ENCODE peak calls at places on chromosomes 7 and 10, in nine cellular contexts. W is HCT116, X is K562, K is adrenal gland, U is right lobe of liver, M is testis, O is heart left ventricle, J is endothelial cell of umbilical vein, F is transverse colon. L is an unnamed sample. For H3K4me1, the result is how much of the 10 kb centered on the place peaks cover.

GRCh38 chr7:99362801-99363200 is 11.7 kb upstream of the ARPC1B start:
- DNase-seq in M (no peak), U (no peak), F (no peak), X (peak), O (no peak), K (no peak), W (no peak), J (no peak), L (no peak)

GRCh38 chr10:131312261-131312801 is 810 bp upstream of the TCERG1L start:
- DNase-seq in M (peak), J (no peak), U (no peak), O (no peak), F (no peak), K (no peak), X (no peak), W (no peak), L (no peak)

GRCh38 chr7:151012921-151013347 is 11.4 kb downstream of the ATG9B start:
- DNase-seq in J (no peak), F (no peak), U (no peak), X (peak), K (no peak), W (no peak), M (peak), O (no peak), L (no peak)

GRCh38 chr10:97138174-97138573 is 47.6 kb downstream of the SLIT1 start:
- DNase-seq in O (no peak), M (no peak), U (peak), J (no peak), W (peak), X (peak), K (no peak), F (no peak), L (peak)

GRCh38 chr7:27459729-27460048 is 203.0 kb downstream of the HIBADH start:
- DNase-seq in W (no peak), F (no peak), K (no peak), O (no peak), J (no peak), M (no peak), X (no peak), U (no peak), L (no peak)

GRCh38 chr7:102439963-102440795 is 6.8 kb downstream of the ORAI2 start:
- DNase-seq in K (peak), W (peak), J (peak), X (peak), M (no peak), F (no peak), U (no peak), O (peak), L (no peak)

GRCh38 chr10:604716-605631 is 84.5 kb downstream of the DIP2C start:
- DNase-seq in X (no peak), U (no peak), K (no peak), J (no peak), O (no peak), W (no peak), M (peak), F (no peak), L (peak)

GRCh38 chr10:130986828-130987227 is 324.7 kb downstream of the TCERG1L start:
- DNase-seq in J (no peak), F (no peak), W (no peak), O (no peak), K (no peak), U (no peak), X (no peak), M (no peak), L (no peak)

GRCh38 chr7:112018305-112019030 is 187.7 kb downstream of the DOCK4 start:
- DNase-seq in W (no peak), F (no peak), O (no peak), M (no peak), J (no peak), X (no peak), U (no peak), K (no peak), L (no peak)

GRCh38 chr7:54015251-54015650 is 526.9 kb upstream of the VSTM2A start:
- DNase-seq in F (no peak), O (no peak), W (no peak), M (no peak), J (no peak), K (no peak), X (no peak), U (no peak), L (no peak)

GRCh38 chr7:32506266-32507054 is 11.2 kb downstream of the AVL9 start:
- DNase-seq in O (no peak), X (peak), J (peak), U (no peak), K (no peak), F (no peak), W (peak), M (no peak), L (no peak)

GRCh38 chr7:44972562-44972961 is 6.3 kb downstream of the MYO1G start:
- DNase-seq in W (no peak), K (no peak), O (no peak), J (no peak), U (no peak), M (no peak), X (no peak), F (no peak), L (peak)

GRCh38 chr10:3054816-3055202 is 12.5 kb upstream of the PFKP start:
- DNase-seq in X (no peak), J (peak), U (no peak), F (no peak), M (no peak), K (no peak), O (no peak), W (no peak), L (no peak)

GRCh38 chr10:52951819-52952218 is 179.2 kb upstream of the MBL2 start:
- DNase-seq in J (peak), O (peak), X (peak), W (no peak), U (peak), F (peak), K (peak), M (peak), L (peak)

GRCh38 chr7:157016352-157017041 is 6.0 kb upstream of the MNX1 start:
- DNase-seq in W (no peak), O (no peak), J (no peak), X (no peak), U (no peak), M (no peak), F (no peak), K (no peak), L (peak)

GRCh38 chr7:156703209-156703608 is 62.6 kb downstream of the RNF32 start:
- DNase-seq in K (peak), F (no peak), M (no peak), O (no peak), X (no peak), J (no peak), U (no peak), W (no peak), L (no peak)

GRCh38 chr7:149850007-149850594 is 11.9 kb downstream of the ZNF862 start:
- DNase-seq in W (no peak), M (no peak), O (no peak), J (no peak), X (no peak), F (no peak), K (no peak), U (peak), L (no peak)

GRCh38 chr10:14116837-14117236 is 213.9 kb downstream of the FRMD4A start:
- DNase-seq in O (no peak), F (no peak), J (no peak), M (no peak), W (no peak), U (no peak), X (no peak), K (no peak), L (no peak)

GRCh38 chr7:115574676-115575291 is 455.8 kb downstream of the TFEC start:
- DNase-seq in U (no peak), M (no peak), X (no peak), W (no peak), F (no peak), O (no peak), J (no peak), K (no peak), L (no peak)

GRCh38 chr7:70764004-70764691 is 367.8 kb upstream of the GALNT17 start:
- DNase-seq in O (no peak), M (no peak), U (no peak), X (no peak), J (no peak), W (no peak), F (no peak), K (no peak), L (no peak)

GRCh38 chr10:35498693-35499092 is 106.4 kb upstream of the GJD4 start:
- DNase-seq in O (no peak), M (no peak), W (no peak), F (no peak), K (no peak), J (no peak), U (no peak), X (no peak), L (no peak)

GRCh38 chr10:43341450-43341849 is 30.0 kb upstream of the FXYD4 start:
- DNase-seq in W (no peak), K (no peak), F (no peak), X (no peak), U (no peak), M (no peak), J (no peak), O (no peak), L (no peak)

GRCh38 chr7:74226633-74227032 is 16.8 kb downstream of the LAT2 start:
- DNase-seq in X (no peak), F (peak), W (no peak), U (no peak), J (no peak), K (no peak), M (no peak), O (peak), L (no peak)

GRCh38 chr7:112414855-112415490 is 35.3 kb upstream of the IFRD1 start:
- DNase-seq in O (no peak), W (peak), J (peak), K (no peak), M (no peak), U (no peak), X (peak), F (no peak), L (no peak)

GRCh38 chr7:157850481-157851444 is 514.0 kb downstream of the DNAJB6 start:
- DNase-seq in X (no peak), M (no peak), O (no peak), F (no peak), K (no peak), U (no peak), J (no peak), W (no peak), L (no peak)

GRCh38 chr10:96585726-96586418 is 940 bp downstream of the TM9SF3 start:
- DNase-seq in U (no peak), K (no peak), X (no peak), J (peak), F (peak), O (no peak), W (no peak), M (no peak), L (no peak)

GRCh38 chr7:92006046-92006445 is 65.4 kb downstream of the AKAP9 start:
- DNase-seq in M (no peak), F (no peak), O (no peak), J (no peak), X (no peak), U (no peak), W (no peak), K (no peak), L (no peak)

GRCh38 chr7:42603496-42603895 is 308.4 kb downstream of the C7orf25 start:
- DNase-seq in U (no peak), K (no peak), X (no peak), F (no peak), O (no peak), M (no peak), W (no peak), J (no peak), L (no peak)

GRCh38 chr7:105742787-105743186 is 133.6 kb downstream of the ATXN7L1 start:
- DNase-seq in W (no peak), F (no peak), O (no peak), U (no peak), M (no peak), K (no peak), X (no peak), J (no peak), L (no peak)

GRCh38 chr7:121530251-121531174 is 134.4 kb upstream of the FAM3C start:
- DNase-seq in U (no peak), O (peak), X (no peak), J (peak), K (no peak), M (no peak), F (peak), W (peak), L (no peak)

GRCh38 chr10:21517134-21517982 is 8.1 kb downstream of the SKIDA1 start:
- DNase-seq in M (peak), K (peak), X (peak), J (peak), F (no peak), U (peak), O (peak), W (no peak), L (no peak)

GRCh38 chr7:29853072-29853471 is 46.8 kb downstream of the WIPF3 start:
- DNase-seq in M (no peak), O (peak), F (no peak), W (no peak), J (no peak), X (no peak), K (no peak), U (no peak), L (no peak)

GRCh38 chr10:70747192-70747965 is 37.8 kb downstream of the TBATA start:
- DNase-seq in W (no peak), U (no peak), K (no peak), J (no peak), F (no peak), M (no peak), X (no peak), O (no peak), L (no peak)

GRCh38 chr10:72330059-72330426 is 24.7 kb downstream of the DNAJB12 start:
- DNase-seq in U (no peak), O (no peak), X (no peak), J (no peak), M (no peak), F (no peak), K (no peak), W (no peak), L (no peak)
- H3K4me1 ChIP-seq in U (under half), O (half or more), X (under half), J (under half), M (half or more), F (half or more), K (half or more), W (half or more), L (half or more)

GRCh38 chr7:21426958-21427860 is 674 bp upstream of the SP4 start:
- DNase-seq in X (peak), K (peak), U (peak), J (peak), O (peak), M (peak), W (peak), F (peak), L (peak)
- TF ChIP-seq POLR2A in X (peak), K (no peak), U (peak), J (peak), O (peak), M (no peak), W (peak), F (peak), L (peak)

DNA sequence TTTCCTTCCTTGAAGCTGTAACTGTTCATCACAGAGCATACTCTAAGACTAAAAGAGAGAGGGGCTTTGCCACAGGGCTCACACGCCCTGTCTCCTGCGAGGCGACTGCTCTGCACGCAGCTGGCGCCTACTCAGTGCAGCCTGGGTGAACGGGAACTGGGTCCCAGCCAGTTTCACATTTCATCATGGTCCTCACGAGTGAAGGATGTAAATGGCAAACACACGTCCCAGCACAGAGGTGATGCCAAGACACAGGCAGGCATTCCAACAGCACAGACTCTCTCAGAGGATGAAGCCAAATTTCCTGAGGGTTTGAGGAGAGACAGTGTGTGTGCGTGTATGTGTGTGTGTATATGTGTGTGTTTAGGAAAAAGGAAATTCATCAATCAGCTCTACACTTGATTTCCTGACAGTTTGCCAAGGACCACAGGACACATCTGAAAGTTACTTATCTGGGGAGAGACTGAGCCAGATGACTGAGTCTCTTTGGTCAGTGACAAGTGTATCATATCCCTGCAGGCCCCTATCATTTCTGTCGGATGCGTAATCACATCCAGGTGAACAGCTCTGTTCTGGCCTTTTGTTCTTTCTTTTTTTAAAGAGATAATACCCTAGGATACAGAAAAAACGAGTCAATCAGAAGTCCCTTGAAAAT is 53.8 kb downstream of the CHST15 start:
- DNase-seq in M (no peak), O (no peak), F (no peak), K (no peak), X (no peak), U (no peak), W (no peak), J (peak), L (no peak)
- H3K4me1 ChIP-seq in M (under half), O (under half), F (under half), K (under half), X (under half), U (under half), W (under half), J (under half), L (under half)

GRCh38 chr7:37424532-37424931 is 24.1 kb downstream of the ELMO1 start:
- DNase-seq in M (no peak), X (no peak), W (no peak), O (no peak), J (no peak), F (no peak), U (no peak), K (no peak), L (no peak)

GRCh38 chr7:37427276-37427940 is 21.3 kb downstream of the ELMO1 start:
- DNase-seq in O (no peak), W (no peak), X (no peak), K (no peak), U (no peak), F (no peak), J (no peak), M (no peak), L (no peak)

GRCh38 chr7:37425504-37425903 is 23.2 kb downstream of the ELMO1 start:
- DNase-seq in F (no peak), M (no peak), X (no peak), O (no peak), K (no peak), U (no peak), W (no peak), J (no peak), L (no peak)

GRCh38 chr7:37421820-37422219 is 26.8 kb downstream of the ELMO1 start:
- DNase-seq in X (no peak), J (no peak), F (no peak), K (no peak), O (no peak), M (no peak), U (no peak), W (no peak), L (no peak)

GRCh38 chr7:37424995-37425394 is 23.7 kb downstream of the ELMO1 start:
- DNase-seq in O (no peak), W (no peak), M (no peak), U (no peak), F (no peak), X (no peak), K (no peak), J (no peak), L (no peak)
- TF ChIP-seq POLR2A in O (no peak), W (no peak), M (no peak), U (no peak), F (no peak), X (no peak), K (no peak), J (no peak), L (no peak)

DNA sequence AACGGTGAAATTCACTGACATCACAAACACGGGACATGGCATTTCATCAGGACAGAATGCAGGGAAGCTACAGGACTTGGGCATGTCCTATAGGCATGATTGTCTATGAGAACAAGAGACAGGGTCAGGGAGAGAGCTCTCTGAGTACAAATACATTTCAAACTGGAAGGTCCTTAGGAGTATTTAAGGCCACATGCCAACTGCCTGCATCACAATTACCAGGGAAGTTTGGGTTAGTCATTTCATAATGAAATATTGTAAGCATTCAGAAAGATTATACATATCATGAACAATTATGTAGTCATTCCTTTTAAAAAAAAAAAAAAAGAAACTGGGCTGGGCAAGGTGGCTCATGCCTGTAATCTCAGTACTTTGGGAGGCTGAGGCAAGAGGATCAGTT is 71.3 kb downstream of the CREB3L2 start:
- DNase-seq in M (no peak), U (no peak), K (no peak), O (no peak), W (no peak), X (no peak), J (peak), F (no peak), L (no peak)
- H3K4me1 ChIP-seq in M (under half), U (under half), K (half or more), O (under half), W (under half), X (under half), J (under half), F (under half), L (under half)

DNA sequence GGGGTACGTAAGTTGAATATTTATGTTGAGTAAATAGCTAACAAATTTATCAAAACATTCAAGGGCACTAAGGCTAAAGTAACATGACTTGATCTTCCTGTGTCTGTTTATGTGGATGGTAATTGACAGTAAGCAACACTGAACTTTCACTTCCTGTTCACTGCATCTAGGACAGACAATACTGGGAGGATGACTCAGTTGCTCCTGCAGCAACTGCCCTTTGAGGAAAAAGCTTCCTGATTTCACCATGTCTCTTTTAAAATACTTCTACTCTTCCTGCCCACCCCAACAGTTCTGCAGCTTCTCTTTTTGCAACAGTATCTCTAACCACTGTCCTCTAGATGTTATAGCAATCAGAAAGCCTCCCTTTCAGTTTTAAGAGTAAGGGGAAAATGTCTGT is 76.6 kb upstream of the HGF start:
- DNase-seq in F (no peak), O (peak), W (no peak), K (no peak), M (no peak), X (no peak), U (no peak), J (peak), L (peak)
- TF ChIP-seq POLR2A in F (no peak), O (no peak), W (no peak), K (no peak), M (no peak), X (no peak), U (no peak), J (no peak), L (no peak)

GRCh38 chr10:11536256-11536655 is 75.2 kb downstream of the USP6NL start:
- DNase-seq in K (no peak), M (no peak), U (no peak), F (no peak), J (no peak), W (no peak), X (no peak), O (no peak), L (no peak)

GRCh38 chr10:11532329-11532728 is 79.1 kb downstream of the USP6NL start:
- DNase-seq in F (no peak), X (no peak), O (no peak), K (no peak), M (peak), J (no peak), W (no peak), U (no peak), L (no peak)

GRCh38 chr10:11533328-11533781 is 78.1 kb downstream of the USP6NL start:
- DNase-seq in F (no peak), X (no peak), J (no peak), K (no peak), M (no peak), U (no peak), O (no peak), W (no peak), L (no peak)

GRCh38 chr10:11538834-11539190 is 72.6 kb downstream of the USP6NL start:
- DNase-seq in U (no peak), W (no peak), O (no peak), M (no peak), F (no peak), K (no peak), X (no peak), J (no peak), L (no peak)

GRCh38 chr10:11535376-11535959 is 76.0 kb downstream of the USP6NL start:
- DNase-seq in F (no peak), O (no peak), W (no peak), M (no peak), X (no peak), K (no peak), U (no peak), J (no peak), L (no peak)
- H3K4me1 ChIP-seq in F (under half), O (under half), W (under half), M (under half), X (under half), K (under half), U (under half), J (under half), L (under half)